ENCODE peak calls at places on chromosome 9, in six cellular contexts. One of them, this sample, is unnamed. For H3K4me1, the result is how much of the 10 kb centered on the place peaks cover.

GRCh38 chr9:5512658-5513452 is 2.5 kb downstream of the PDCD1LG2 start:
- DNase-seq in GM23338: no peak
- DNase-seq in neuronal stem cell: no peak
- DNase-seq in naive thymus-derived CD4-positive, alpha-beta T cell: no peak
- DNase-seq in body of pancreas: no peak
- DNase-seq in SK-N-SH: no peak
- DNase-seq in this sample: no peak

GRCh38 chr9:121807918-121808278 is 156.5 kb downstream of the DAB2IP start:
- DNase-seq in body of pancreas: no peak
- DNase-seq in SK-N-SH: no peak
- DNase-seq in GM23338: no peak
- DNase-seq in naive thymus-derived CD4-positive, alpha-beta T cell: no peak
- DNase-seq in neuronal stem cell: no peak
- DNase-seq in this sample: no peak

GRCh38 chr9:36148652-36149051 is 12.1 kb downstream of the GLIPR2 start:
- DNase-seq in SK-N-SH: peak
- DNase-seq in neuronal stem cell: no peak
- DNase-seq in GM23338: no peak
- DNase-seq in naive thymus-derived CD4-positive, alpha-beta T cell: peak
- DNase-seq in body of pancreas: peak
- DNase-seq in this sample: peak

GRCh38 chr9:68844623-68845612 is 139.9 kb downstream of the PIP5K1B start:
- DNase-seq in neuronal stem cell: no peak
- DNase-seq in naive thymus-derived CD4-positive, alpha-beta T cell: no peak
- DNase-seq in GM23338: peak
- DNase-seq in body of pancreas: peak
- DNase-seq in SK-N-SH: peak
- DNase-seq in this sample: peak

GRCh38 chr9:21616082-21616778 is 134.1 kb upstream of the IFNE start:
- DNase-seq in body of pancreas: no peak
- DNase-seq in neuronal stem cell: no peak
- DNase-seq in GM23338: no peak
- DNase-seq in naive thymus-derived CD4-positive, alpha-beta T cell: no peak
- DNase-seq in SK-N-SH: no peak
- DNase-seq in this sample: no peak

GRCh38 chr9:123761905-123762605 is 167.9 kb downstream of the DENND1A start:
- DNase-seq in GM23338: peak
- DNase-seq in neuronal stem cell: no peak
- DNase-seq in body of pancreas: no peak
- DNase-seq in SK-N-SH: no peak
- DNase-seq in naive thymus-derived CD4-positive, alpha-beta T cell: no peak
- DNase-seq in this sample: no peak

GRCh38 chr9:111095423-111095822 is 57.2 kb upstream of the LPAR1 start:
- DNase-seq in SK-N-SH: no peak
- DNase-seq in GM23338: peak
- DNase-seq in body of pancreas: no peak
- DNase-seq in naive thymus-derived CD4-positive, alpha-beta T cell: no peak
- DNase-seq in neuronal stem cell: no peak
- DNase-seq in this sample: no peak

GRCh38 chr9:83432104-83432627 is 106.0 kb downstream of the FRMD3 start:
- DNase-seq in neuronal stem cell: peak
- DNase-seq in GM23338: peak
- DNase-seq in body of pancreas: peak
- DNase-seq in SK-N-SH: no peak
- DNase-seq in naive thymus-derived CD4-positive, alpha-beta T cell: no peak
- DNase-seq in this sample: no peak

GRCh38 chr9:113477058-113477457 is 13.5 kb downstream of the RGS3 start:
- DNase-seq in GM23338: no peak
- DNase-seq in neuronal stem cell: no peak
- DNase-seq in SK-N-SH: no peak
- DNase-seq in body of pancreas: no peak
- DNase-seq in naive thymus-derived CD4-positive, alpha-beta T cell: no peak
- DNase-seq in this sample: no peak

GRCh38 chr9:137354153-137354844 is 52.2 kb upstream of the NRARP start:
- DNase-seq in naive thymus-derived CD4-positive, alpha-beta T cell: no peak
- DNase-seq in SK-N-SH: no peak
- DNase-seq in GM23338: no peak
- DNase-seq in neuronal stem cell: no peak
- DNase-seq in body of pancreas: no peak
- DNase-seq in this sample: no peak

GRCh38 chr9:4970970-4971641 is 14.0 kb upstream of the JAK2 start:
- DNase-seq in SK-N-SH: no peak
- DNase-seq in body of pancreas: no peak
- DNase-seq in GM23338: no peak
- DNase-seq in neuronal stem cell: no peak
- DNase-seq in naive thymus-derived CD4-positive, alpha-beta T cell: no peak
- DNase-seq in this sample: no peak

GRCh38 chr9:98943682-98944129 is at the start of gene COL15A1:
- DNase-seq in naive thymus-derived CD4-positive, alpha-beta T cell: no peak
- DNase-seq in body of pancreas: peak
- DNase-seq in SK-N-SH: peak
- DNase-seq in GM23338: peak
- DNase-seq in neuronal stem cell: peak
- DNase-seq in this sample: peak

GRCh38 chr9:86166546-86166945 is 67.2 kb upstream of the GOLM1 start:
- DNase-seq in GM23338: no peak
- DNase-seq in body of pancreas: no peak
- DNase-seq in neuronal stem cell: no peak
- DNase-seq in naive thymus-derived CD4-positive, alpha-beta T cell: no peak
- DNase-seq in SK-N-SH: no peak
- DNase-seq in this sample: no peak

GRCh38 chr9:76330034-76330433 is 64.2 kb downstream of the RFK start:
- DNase-seq in naive thymus-derived CD4-positive, alpha-beta T cell: no peak
- DNase-seq in SK-N-SH: no peak
- DNase-seq in body of pancreas: no peak
- DNase-seq in GM23338: no peak
- DNase-seq in neuronal stem cell: no peak
- DNase-seq in this sample: no peak

GRCh38 chr9:93091056-93091452 is 5.0 kb upstream of the CARD19 start:
- DNase-seq in body of pancreas: no peak
- DNase-seq in naive thymus-derived CD4-positive, alpha-beta T cell: no peak
- DNase-seq in neuronal stem cell: no peak
- DNase-seq in SK-N-SH: peak
- DNase-seq in GM23338: no peak
- DNase-seq in this sample: peak

GRCh38 chr9:114141553-114142548 is 13.5 kb upstream of the COL27A1 start:
- DNase-seq in GM23338: no peak
- DNase-seq in SK-N-SH: no peak
- DNase-seq in neuronal stem cell: no peak
- DNase-seq in body of pancreas: peak
- DNase-seq in naive thymus-derived CD4-positive, alpha-beta T cell: no peak
- DNase-seq in this sample: peak

GRCh38 chr9:35318741-35319140 is 156.9 kb downstream of the UNC13B start:
- DNase-seq in GM23338: no peak
- DNase-seq in naive thymus-derived CD4-positive, alpha-beta T cell: no peak
- DNase-seq in body of pancreas: no peak
- DNase-seq in SK-N-SH: no peak
- DNase-seq in neuronal stem cell: no peak
- DNase-seq in this sample: no peak

GRCh38 chr9:116377179-116377790 is 223.7 kb downstream of the PAPPA start:
- DNase-seq in GM23338: no peak
- DNase-seq in SK-N-SH: no peak
- DNase-seq in naive thymus-derived CD4-positive, alpha-beta T cell: no peak
- DNase-seq in neuronal stem cell: no peak
- DNase-seq in body of pancreas: no peak
- DNase-seq in this sample: no peak

GRCh38 chr9:70672136-70672535 is 257.7 kb upstream of the KLF9 start:
- DNase-seq in naive thymus-derived CD4-positive, alpha-beta T cell: no peak
- DNase-seq in body of pancreas: no peak
- DNase-seq in SK-N-SH: peak
- DNase-seq in GM23338: no peak
- DNase-seq in neuronal stem cell: no peak
- DNase-seq in this sample: no peak

GRCh38 chr9:70601000-70601929 is 186.8 kb upstream of the KLF9 start:
- DNase-seq in body of pancreas: peak
- DNase-seq in GM23338: no peak
- DNase-seq in naive thymus-derived CD4-positive, alpha-beta T cell: no peak
- DNase-seq in SK-N-SH: peak
- DNase-seq in neuronal stem cell: no peak
- DNase-seq in this sample: peak

GRCh38 chr9:116151966-116152381 is 1.6 kb upstream of the PAPPA start:
- DNase-seq in SK-N-SH: no peak
- DNase-seq in neuronal stem cell: no peak
- DNase-seq in body of pancreas: no peak
- DNase-seq in GM23338: no peak
- DNase-seq in naive thymus-derived CD4-positive, alpha-beta T cell: no peak
- DNase-seq in this sample: no peak

GRCh38 chr9:35716236-35716635 is 15.8 kb downstream of the TLN1 start:
- DNase-seq in neuronal stem cell: no peak
- DNase-seq in GM23338: no peak
- DNase-seq in naive thymus-derived CD4-positive, alpha-beta T cell: no peak
- DNase-seq in body of pancreas: no peak
- DNase-seq in SK-N-SH: no peak
- DNase-seq in this sample: no peak

GRCh38 chr9:13993482-13994267 is 320.3 kb downstream of the NFIB start:
- DNase-seq in naive thymus-derived CD4-positive, alpha-beta T cell: no peak
- DNase-seq in neuronal stem cell: no peak
- DNase-seq in SK-N-SH: no peak
- DNase-seq in body of pancreas: no peak
- DNase-seq in GM23338: no peak
- DNase-seq in this sample: no peak

GRCh38 chr9:98980291-98980690 is 36.6 kb downstream of the COL15A1 start:
- DNase-seq in SK-N-SH: no peak
- DNase-seq in naive thymus-derived CD4-positive, alpha-beta T cell: no peak
- DNase-seq in neuronal stem cell: no peak
- DNase-seq in GM23338: no peak
- DNase-seq in body of pancreas: no peak
- DNase-seq in this sample: no peak

GRCh38 chr9:129353697-129354336 is 175.8 kb upstream of the IER5L start:
- DNase-seq in GM23338: no peak
- DNase-seq in SK-N-SH: no peak
- DNase-seq in neuronal stem cell: no peak
- DNase-seq in body of pancreas: no peak
- DNase-seq in naive thymus-derived CD4-positive, alpha-beta T cell: no peak
- DNase-seq in this sample: no peak

GRCh38 chr9:123335227-123335985 is 20.6 kb upstream of the CRB2 start:
- DNase-seq in GM23338: peak
- DNase-seq in SK-N-SH: no peak
- DNase-seq in naive thymus-derived CD4-positive, alpha-beta T cell: no peak
- DNase-seq in neuronal stem cell: no peak
- DNase-seq in body of pancreas: peak
- DNase-seq in this sample: no peak

GRCh38 chr9:114894801-114895433 is 35.5 kb downstream of the TNFSF8 start:
- DNase-seq in SK-N-SH: no peak
- DNase-seq in naive thymus-derived CD4-positive, alpha-beta T cell: no peak
- DNase-seq in GM23338: peak
- DNase-seq in neuronal stem cell: no peak
- DNase-seq in body of pancreas: no peak
- DNase-seq in this sample: no peak

GRCh38 chr9:114008667-114009410 is 69.3 kb downstream of the AMBP start:
- DNase-seq in GM23338: no peak
- DNase-seq in neuronal stem cell: no peak
- DNase-seq in SK-N-SH: no peak
- DNase-seq in body of pancreas: peak
- DNase-seq in naive thymus-derived CD4-positive, alpha-beta T cell: no peak
- DNase-seq in this sample: peak

GRCh38 chr9:91589101-91589553 is 165.5 kb upstream of the NFIL3 start:
- DNase-seq in neuronal stem cell: no peak
- DNase-seq in naive thymus-derived CD4-positive, alpha-beta T cell: no peak
- DNase-seq in SK-N-SH: no peak
- DNase-seq in body of pancreas: peak
- DNase-seq in GM23338: no peak
- DNase-seq in this sample: peak

GRCh38 chr9:34652608-34653007 is 623 bp downstream of the IL11RA start:
- DNase-seq in GM23338: no peak
- DNase-seq in neuronal stem cell: no peak
- DNase-seq in naive thymus-derived CD4-positive, alpha-beta T cell: no peak
- DNase-seq in SK-N-SH: no peak
- DNase-seq in body of pancreas: no peak
- DNase-seq in this sample: no peak

GRCh38 chr9:38074441-38074943 is 5.5 kb upstream of the SHB start:
- DNase-seq in neuronal stem cell: no peak
- DNase-seq in SK-N-SH: no peak
- DNase-seq in body of pancreas: no peak
- DNase-seq in GM23338: no peak
- DNase-seq in naive thymus-derived CD4-positive, alpha-beta T cell: no peak
- DNase-seq in this sample: no peak

GRCh38 chr9:25094518-25094917 is 548.8 kb upstream of the IZUMO3 start:
- DNase-seq in GM23338: no peak
- DNase-seq in naive thymus-derived CD4-positive, alpha-beta T cell: no peak
- DNase-seq in SK-N-SH: no peak
- DNase-seq in body of pancreas: no peak
- DNase-seq in neuronal stem cell: no peak
- DNase-seq in this sample: no peak

GRCh38 chr9:112061152-112061740 is 113.9 kb downstream of the SUSD1 start:
- DNase-seq in SK-N-SH: peak
- DNase-seq in body of pancreas: peak
- DNase-seq in neuronal stem cell: no peak
- DNase-seq in GM23338: no peak
- DNase-seq in naive thymus-derived CD4-positive, alpha-beta T cell: no peak
- DNase-seq in this sample: no peak

DNA sequence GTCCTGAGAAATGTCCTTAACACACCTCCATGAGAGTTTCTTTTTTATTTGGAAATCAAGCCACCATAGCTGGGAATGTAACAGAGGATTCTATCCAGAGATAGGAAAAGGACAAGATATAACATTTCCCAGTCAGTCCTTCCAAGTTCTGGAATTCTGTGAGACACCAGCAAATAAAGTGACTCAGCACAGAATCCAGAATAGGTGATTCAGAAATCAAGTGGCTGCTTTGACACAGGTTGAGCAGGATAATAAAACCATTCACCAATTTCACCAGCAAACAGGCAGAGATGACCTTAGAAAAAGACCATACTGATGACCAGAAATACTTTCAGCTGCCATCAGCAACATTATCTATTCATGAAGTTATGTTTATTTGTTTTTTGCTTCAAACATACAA is 491.4 kb upstream of the TUSC1 start:
- DNase-seq in SK-N-SH: no peak
- DNase-seq in GM23338: no peak
- DNase-seq in naive thymus-derived CD4-positive, alpha-beta T cell: no peak
- DNase-seq in body of pancreas: no peak
- DNase-seq in neuronal stem cell: no peak
- DNase-seq in this sample: no peak
- H3K4me1 ChIP-seq in SK-N-SH: under half
- H3K4me1 ChIP-seq in GM23338: under half
- H3K4me1 ChIP-seq in naive thymus-derived CD4-positive, alpha-beta T cell: under half
- H3K4me1 ChIP-seq in body of pancreas: under half
- H3K4me1 ChIP-seq in neuronal stem cell: under half
- H3K4me1 ChIP-seq in this sample: under half

GRCh38 chr9:134357631-134358025 is 31.4 kb downstream of the RXRA start:
- DNase-seq in GM23338: no peak
- DNase-seq in neuronal stem cell: no peak
- DNase-seq in body of pancreas: no peak
- DNase-seq in SK-N-SH: no peak
- DNase-seq in naive thymus-derived CD4-positive, alpha-beta T cell: no peak
- DNase-seq in this sample: no peak
- H3K4me1 ChIP-seq in GM23338: under half
- H3K4me1 ChIP-seq in neuronal stem cell: under half
- H3K4me1 ChIP-seq in body of pancreas: half or more
- H3K4me1 ChIP-seq in SK-N-SH: under half
- H3K4me1 ChIP-seq in naive thymus-derived CD4-positive, alpha-beta T cell: under half
- H3K4me1 ChIP-seq in this sample: under half

GRCh38 chr9:132811985-132812384 is 66.1 kb downstream of the AK8 start:
- DNase-seq in body of pancreas: no peak
- DNase-seq in naive thymus-derived CD4-positive, alpha-beta T cell: no peak
- DNase-seq in GM23338: no peak
- DNase-seq in neuronal stem cell: no peak
- DNase-seq in SK-N-SH: no peak
- DNase-seq in this sample: no peak
- H3K4me1 ChIP-seq in body of pancreas: under half
- H3K4me1 ChIP-seq in naive thymus-derived CD4-positive, alpha-beta T cell: under half
- H3K4me1 ChIP-seq in GM23338: under half
- H3K4me1 ChIP-seq in neuronal stem cell: under half
- H3K4me1 ChIP-seq in SK-N-SH: under half
- H3K4me1 ChIP-seq in this sample: under half

GRCh38 chr9:126296687-126297086 is 29.9 kb upstream of the MVB12B start:
- DNase-seq in naive thymus-derived CD4-positive, alpha-beta T cell: no peak
- DNase-seq in neuronal stem cell: no peak
- DNase-seq in body of pancreas: no peak
- DNase-seq in SK-N-SH: no peak
- DNase-seq in GM23338: no peak
- DNase-seq in this sample: no peak
- H3K4me1 ChIP-seq in naive thymus-derived CD4-positive, alpha-beta T cell: under half
- H3K4me1 ChIP-seq in neuronal stem cell: under half
- H3K4me1 ChIP-seq in body of pancreas: under half
- H3K4me1 ChIP-seq in SK-N-SH: under half
- H3K4me1 ChIP-seq in GM23338: under half
- H3K4me1 ChIP-seq in this sample: under half

This sample was measured in ovary.